ENCODE peak calls at places on chromosome 2, in four cellular contexts. P is stomach, Z is HCT116, S is endothelial cell of umbilical vein. C is an unnamed sample.

GRCh38 chr2:219494952-219495530 is 3.6 kb upstream of the GMPPA start:
- DNase-seq in P (no peak), Z (no peak), S (no peak), C (no peak)

GRCh38 chr2:12269041-12269972 is 447.4 kb upstream of the TRIB2 start:
- DNase-seq in P (no peak), Z (no peak), S (no peak), C (no peak)

GRCh38 chr2:145060876-145061275 is 541.0 kb upstream of the ZEB2 start:
- DNase-seq in P (no peak), Z (no peak), S (no peak), C (no peak)

GRCh38 chr2:223283329-223283728 is 231.3 kb downstream of the KCNE4 start:
- DNase-seq in P (no peak), Z (no peak), S (no peak), C (no peak)

GRCh38 chr2:234979204-234980167 is 27.7 kb downstream of the SH3BP4 start:
- DNase-seq in P (no peak), Z (no peak), S (peak), C (no peak)

GRCh38 chr2:30193104-30193681 is 38.1 kb upstream of the LBH start:
- DNase-seq in P (peak), Z (no peak), S (no peak), C (peak)

GRCh38 chr2:240999001-240999791 is 778 bp downstream of the SNED1 start:
- DNase-seq in P (peak), Z (no peak), S (no peak), C (peak)

GRCh38 chr2:25131253-25131566 is 37.2 kb downstream of the POMC start:
- DNase-seq in P (no peak), Z (no peak), S (no peak), C (no peak)

GRCh38 chr2:105052773-105053172 is 14.9 kb downstream of the MRPS9 start:
- DNase-seq in P (peak), Z (no peak), S (peak), C (no peak)

GRCh38 chr2:29079887-29080286 is 5.6 kb upstream of the PCARE start:
- DNase-seq in P (no peak), Z (no peak), S (no peak), C (no peak)

GRCh38 chr2:27320958-27321543 is 1.8 kb downstream of the MPV17 start:
- DNase-seq in P (peak), Z (peak), S (peak), C (peak)

GRCh38 chr2:190726255-190726654 is 77.4 kb downstream of the NAB1 start:
- DNase-seq in P (no peak), Z (no peak), S (no peak), C (no peak)

GRCh38 chr2:234873103-234873827 is 78.6 kb upstream of the SH3BP4 start:
- DNase-seq in P (no peak), Z (no peak), S (no peak), C (no peak)

GRCh38 chr2:86221066-86221684 is 21.9 kb downstream of the MRPL35 start:
- DNase-seq in P (peak), Z (peak), S (peak), C (peak)

GRCh38 chr2:128874608-128875007 is 555.9 kb upstream of the HS6ST1 start:
- DNase-seq in P (no peak), Z (no peak), S (no peak), C (no peak)

GRCh38 chr2:70565039-70565731 is 11.6 kb upstream of the TGFA start:
- DNase-seq in P (no peak), Z (no peak), S (no peak), C (no peak)

GRCh38 chr2:10614940-10615339 is 74.8 kb downstream of the NOL10 start:
- DNase-seq in P (no peak), Z (no peak), S (peak), C (no peak)

GRCh38 chr2:147873859-147874483 is 29.1 kb downstream of the ACVR2A start:
- DNase-seq in P (no peak), Z (no peak), S (no peak), C (no peak)

GRCh38 chr2:128278979-128279378 is 39.7 kb downstream of the HS6ST1 start:
- DNase-seq in P (no peak), Z (no peak), S (no peak), C (peak)

GRCh38 chr2:46534589-46534988 is 55.2 kb downstream of the TMEM247 start:
- DNase-seq in P (no peak), Z (no peak), S (no peak), C (no peak)

GRCh38 chr2:80459028-80459427 is 154.5 kb upstream of the LRRTM1 start:
- DNase-seq in P (no peak), Z (no peak), S (no peak), C (no peak)

GRCh38 chr2:196200557-196200956 is 29.2 kb upstream of the STK17B start:
- DNase-seq in P (no peak), Z (no peak), S (no peak), C (no peak)

GRCh38 chr2:184875212-184875611 is 276.9 kb downstream of the ZNF804A start:
- DNase-seq in P (no peak), Z (no peak), S (no peak), C (no peak)

GRCh38 chr2:20745924-20746555 is 76.9 kb downstream of the LDAH start:
- DNase-seq in P (no peak), Z (no peak), S (peak), C (no peak)

GRCh38 chr2:196591621-196592022 is 47.9 kb upstream of the CCDC150 start:
- DNase-seq in P (no peak), Z (no peak), S (no peak), C (no peak)

GRCh38 chr2:60821587-60822302 is 59.6 kb upstream of the REL start:
- DNase-seq in P (no peak), Z (no peak), S (no peak), C (no peak)

GRCh38 chr2:191831410-191831994 is 15.4 kb downstream of the CAVIN2 start:
- DNase-seq in P (no peak), Z (no peak), S (peak), C (no peak)

GRCh38 chr2:96815326-96816126 is 542 bp upstream of the CNNM3 start:
- DNase-seq in P (no peak), Z (no peak), S (no peak), C (no peak)

GRCh38 chr2:155867564-155867963 is 465.0 kb downstream of the NR4A2 start:
- DNase-seq in P (no peak), Z (no peak), S (no peak), C (no peak)

GRCh38 chr2:166651080-166651675 is 157.1 kb upstream of the SCN7A start:
- DNase-seq in P (no peak), Z (no peak), S (peak), C (no peak)

GRCh38 chr2:105405291-105405690 is 6.4 kb upstream of the FHL2 start:
- DNase-seq in P (no peak), Z (no peak), S (no peak), C (no peak)

GRCh38 chr2:232375164-232375563 is 3.4 kb upstream of the ALPP start:
- DNase-seq in P (no peak), Z (no peak), S (no peak), C (peak)

GRCh38 chr2:222959358-222959757 is 92.6 kb upstream of the KCNE4 start:
- DNase-seq in P (no peak), Z (peak), S (no peak), C (no peak)

GRCh38 chr2:54226224-54226623 is 29.8 kb downstream of the TSPYL6 start:
- DNase-seq in P (no peak), Z (no peak), S (peak), C (no peak)

GRCh38 chr2:112867701-112868631 is 31.4 kb upstream of the IL1B start:
- DNase-seq in P (no peak), Z (no peak), S (no peak), C (no peak)

GRCh38 chr2:161166538-161167409 is 6.5 kb downstream of the TANK start:
- DNase-seq in P (no peak), Z (peak), S (no peak), C (no peak)

GRCh38 chr2:210503622-210504300 is 27.2 kb upstream of the LANCL1 start:
- DNase-seq in P (no peak), Z (no peak), S (peak), C (no peak)

DNA sequence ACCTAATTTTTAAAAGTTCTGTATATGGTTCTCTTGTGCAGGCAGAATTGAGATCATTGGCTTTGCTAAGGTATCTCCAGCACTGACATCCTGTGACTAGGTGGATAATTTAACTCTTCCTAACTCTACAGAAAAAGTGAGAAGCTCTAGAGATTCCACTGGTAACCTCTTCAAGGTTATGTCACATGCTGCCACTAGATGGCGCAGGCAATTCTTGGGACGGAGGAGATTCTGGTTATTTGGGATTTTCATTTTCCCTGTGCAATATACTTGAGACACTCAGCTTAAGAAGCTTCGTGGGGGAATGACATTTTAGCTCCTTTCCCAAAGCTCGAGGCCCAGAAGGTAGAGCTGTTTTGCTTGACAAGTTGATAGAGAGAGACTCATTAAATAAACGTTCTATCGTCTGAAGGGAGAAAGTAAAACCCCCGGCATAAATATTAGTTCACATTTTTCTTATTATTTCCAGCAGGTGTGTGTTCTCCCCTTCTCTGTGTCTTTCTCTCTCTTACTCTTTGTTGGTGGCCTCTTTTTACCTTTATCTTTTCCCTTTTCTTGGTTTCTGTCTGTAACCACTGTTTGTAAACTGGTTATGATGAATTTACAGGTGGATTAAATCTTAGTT is 26.6 kb upstream of the LANCL1 start:
- DNase-seq in P (peak), Z (peak), S (peak), C (no peak)
- H3K4me3 ChIP-seq in P (peak), Z (no peak), S (peak), C (no peak)

GRCh38 chr2:125588780-125589179 is 1067.2 kb upstream of the GYPC start:
- DNase-seq in P (no peak), Z (no peak), S (no peak), C (no peak)
- TF ChIP-seq POLR2AphosphoS5 in P (no peak), Z (no peak), S (no peak), C (no peak)

GRCh38 chr2:149330127-149331022 is at the start of gene LYPD6:
- DNase-seq in P (peak), Z (peak), S (peak), C (peak)
- TF ChIP-seq POLR2A in P (no peak), Z (peak), S (no peak), C (no peak)

DNA sequence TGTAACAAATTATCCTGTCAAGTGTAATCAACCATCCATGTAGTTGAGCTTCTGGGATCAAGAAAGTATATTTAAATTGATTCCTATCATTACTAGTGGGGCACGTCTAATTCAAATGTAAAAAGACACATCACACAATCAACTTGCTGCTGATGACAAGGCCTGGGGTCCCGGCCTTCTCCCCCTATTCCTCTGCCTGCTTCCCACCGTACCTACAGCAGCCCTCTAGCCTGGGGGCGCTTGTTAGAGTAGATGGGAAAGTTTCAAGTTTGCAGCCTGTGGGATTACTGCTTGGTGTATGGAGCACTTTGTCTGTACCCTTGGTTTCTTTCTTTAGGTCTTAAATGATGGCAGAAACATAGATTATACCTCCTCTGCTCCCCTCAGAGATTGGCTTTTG is 333.3 kb upstream of the KYNU start:
- DNase-seq in P (no peak), Z (no peak), S (no peak), C (no peak)
- H3K4me3 ChIP-seq in P (no peak), Z (no peak), S (no peak), C (no peak)

DNA sequence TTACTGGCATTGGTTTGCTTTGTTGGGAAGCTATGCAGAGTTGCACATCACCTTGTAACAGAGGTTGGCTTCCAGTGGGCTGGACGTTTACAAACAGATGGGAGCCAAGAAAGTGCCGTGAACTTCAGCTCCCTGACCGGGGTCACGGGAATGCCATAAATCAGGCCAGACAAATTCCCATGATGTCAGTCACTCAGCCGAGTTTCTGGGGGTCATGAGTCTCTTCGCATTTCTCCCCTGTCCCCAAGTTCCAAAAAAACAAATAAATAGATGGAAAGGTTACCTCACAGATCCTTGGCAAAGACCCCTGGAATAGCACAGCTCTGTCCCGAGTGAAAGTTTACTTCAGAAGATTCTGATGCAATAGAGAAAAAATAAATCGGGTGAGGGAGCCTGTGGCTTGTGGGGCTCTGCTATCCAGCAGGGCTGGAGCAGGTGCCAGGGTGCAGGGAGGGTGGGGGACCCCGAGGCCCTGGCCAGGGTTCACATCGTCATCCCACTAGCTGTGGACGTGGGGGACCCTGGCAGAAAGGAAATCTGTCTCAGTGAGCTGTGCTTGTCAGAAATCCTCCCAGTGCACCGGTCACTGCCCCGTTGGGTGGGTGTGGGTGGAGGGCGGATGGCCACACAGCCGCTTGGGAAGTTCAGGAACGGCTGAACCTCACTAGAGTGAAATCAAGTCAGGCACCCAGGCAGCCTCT is 27.8 kb downstream of the TWIST2 start:
- DNase-seq in P (peak), Z (no peak), S (no peak), C (peak)
- TF ChIP-seq POLR2AphosphoS5 in P (no peak), Z (no peak), S (no peak), C (peak)

GRCh38 chr2:130342533-130343275 is at the start of gene IMP4:
- DNase-seq in P (peak), Z (peak), S (peak), C (peak)
- TF ChIP-seq POLR2A in P (no peak), Z (peak), S (peak), C (no peak)

GRCh38 chr2:170819941-170820646 is 3.4 kb downstream of the GAD1 start:
- DNase-seq in P (no peak), Z (no peak), S (no peak), C (no peak)
- H3K4me3 ChIP-seq in P (peak), Z (no peak), S (no peak), C (no peak)